ENCODE peak calls at places on chromosomes 7 and 10, in nine cellular contexts. Q is transverse colon; H is frontal cortex; O is NCI-H1092 treated with DMSO at 0.1 percent for 48 hours; Z is activated CD8-positive, alpha-beta memory T cell treated with anti-CD3 and anti-CD28 coated beads for 1 hour; Y is COR-L47; V is DND-41; I is adipocyte; W is stimulated activated CD4-positive, alpha-beta T cell treated with anti-CD3 and anti-CD28 coated beads, Interleukin-1b, Interleukin-23, amount 100 ng/mL, for 1 hour. P is an unnamed sample.

GRCh38 chr10:60513281-60513680 is 123.6 kb upstream of the ANK3 start:
- DNase-seq in O (no peak), W (no peak), I (no peak), Q (no peak), H (no peak), Z (no peak), V (no peak), Y (no peak), P (no peak)

GRCh38 chr10:95653895-95654294 is 2.6 kb downstream of the ALDH18A1 start:
- DNase-seq in I (no peak), W (no peak), Z (no peak), H (no peak), O (no peak), V (no peak), Q (no peak), Y (no peak), P (no peak)

GRCh38 chr10:61944445-61945123 is 43.1 kb downstream of the ARID5B start:
- DNase-seq in I (no peak), V (no peak), W (no peak), Y (no peak), O (no peak), Z (no peak), Q (no peak), H (no peak), P (no peak)

GRCh38 chr7:78683566-78683965 is 769.9 kb downstream of the MAGI2 start:
- DNase-seq in W (no peak), I (no peak), H (no peak), Q (no peak), V (no peak), O (no peak), Z (no peak), Y (no peak), P (no peak)

GRCh38 chr7:28958235-28958945 is at the start of gene TRIL:
- DNase-seq in Y (peak; percentile 40), Q (peak; percentile 63), O (peak; percentile 48), H (peak; percentile 79), Z (no peak), V (no peak), W (no peak), I (peak; percentile 76), P (no peak)

GRCh38 chr7:30770936-30771858 is at the start of gene MINDY4:
- DNase-seq in Z (peak; percentile 43), O (peak; percentile 60), Y (peak; percentile 66), W (peak; percentile 39), I (peak; percentile 86), V (peak; percentile 77), Q (peak; percentile 84), H (peak; percentile 70), P (no peak)

GRCh38 chr10:14386202-14386593 is 55.5 kb upstream of the FRMD4A start:
- DNase-seq in Q (no peak), I (peak; percentile 84), O (no peak), H (no peak), W (no peak), Y (no peak), V (no peak), Z (no peak), P (no peak)

GRCh38 chr10:118754132-118754555 is 626 bp downstream of the CACUL1 start:
- DNase-seq in V (peak; percentile 59), Q (peak; percentile 34), H (no peak), Y (peak; percentile 8), Z (peak; percentile 17), O (peak; percentile 5), W (peak; percentile 11), I (peak; percentile 71), P (peak; percentile 13)

GRCh38 chr10:68284597-68284996 is 47.3 kb upstream of the HNRNPH3 start:
- DNase-seq in O (no peak), W (no peak), V (no peak), Z (no peak), Q (no peak), I (no peak), H (no peak), Y (no peak), P (no peak)

GRCh38 chr7:88226886-88227516 is 7.2 kb upstream of the SRI start:
- DNase-seq in W (no peak), I (peak; percentile 56), H (no peak), Z (no peak), Q (peak; percentile 83), Y (no peak), V (no peak), O (no peak), P (no peak)

GRCh38 chr10:51629969-51630617 is 69.3 kb downstream of the CSTF2T start:
- DNase-seq in Z (no peak), H (no peak), O (no peak), Y (no peak), W (no peak), Q (no peak), V (no peak), I (no peak), P (no peak)

GRCh38 chr7:64849250-64849923 is 53.7 kb upstream of the ZNF273 start:
- DNase-seq in Z (no peak), H (no peak), O (peak; percentile 37), W (no peak), Q (no peak), Y (peak; percentile 62), V (no peak), I (peak; percentile 1), P (peak; percentile 91)

GRCh38 chr7:68186072-68186471 is 1189.4 kb downstream of the TYW1 start:
- DNase-seq in Q (no peak), W (no peak), I (no peak), Y (peak; percentile 61), O (no peak), H (no peak), V (no peak), Z (no peak), P (peak; percentile 69)

GRCh38 chr7:18974803-18975202 is 142.6 kb downstream of the TWIST1 start:
- DNase-seq in Q (no peak), Z (no peak), O (no peak), Y (no peak), I (peak; percentile 49), V (no peak), H (no peak), W (no peak), P (no peak)

GRCh38 chr7:20214132-20214531 is 3.1 kb downstream of the MACC1 start:
- DNase-seq in H (no peak), Z (no peak), Y (no peak), W (no peak), O (no peak), Q (no peak), I (no peak), V (no peak), P (no peak)

GRCh38 chr7:95690367-95690947 is 81.9 kb upstream of the DYNC1I1 start:
- DNase-seq in W (no peak), Y (peak; percentile 51), V (peak; percentile 32), Q (no peak), I (peak; percentile 71), O (peak; percentile 82), Z (no peak), H (no peak), P (peak; percentile 66)

GRCh38 chr10:5550250-5550545 is 25.4 kb downstream of the CALML3 start:
- DNase-seq in Z (no peak), V (no peak), I (no peak), Y (no peak), W (no peak), Q (no peak), H (no peak), O (no peak), P (no peak)

P was measured in NCI-H1105 treated with DMSO at 0.1 percent for 48 hours.